ENCODE peak calls at places on chromosomes 1 and 21, in four cellular contexts. One of them, this sample, is unnamed.

GRCh38 chr1:54989473-54989872 is 9.0 kb downstream of the TMEM61 start:
- DNase-seq in kidney: peak
- DNase-seq in uterus: no peak
- DNase-seq in GM23338: no peak
- DNase-seq in this sample: no peak

GRCh38 chr1:44723496-44724407 is 7.2 kb downstream of the RNU5D-1 start:
- DNase-seq in uterus: no peak
- DNase-seq in GM23338: no peak
- DNase-seq in kidney: no peak
- DNase-seq in this sample: no peak

GRCh38 chr1:78005755-78006154 is 1.0 kb downstream of the DNAJB4 start:
- DNase-seq in uterus: peak
- DNase-seq in kidney: no peak
- DNase-seq in GM23338: no peak
- DNase-seq in this sample: no peak

GRCh38 chr1:94951056-94951455 is 24.1 kb upstream of the CNN3 start:
- DNase-seq in GM23338: no peak
- DNase-seq in kidney: no peak
- DNase-seq in uterus: no peak
- DNase-seq in this sample: no peak

GRCh38 chr1:150182233-150182632 is 32.5 kb downstream of the PLEKHO1 start:
- DNase-seq in uterus: no peak
- DNase-seq in kidney: no peak
- DNase-seq in GM23338: no peak
- DNase-seq in this sample: no peak

GRCh38 chr1:32871364-32872188 is 864 bp upstream of the FNDC5 start:
- DNase-seq in kidney: no peak
- DNase-seq in uterus: no peak
- DNase-seq in GM23338: peak
- DNase-seq in this sample: no peak

GRCh38 chr1:162373541-162374375 is 2.9 kb downstream of the SPATA46 start:
- DNase-seq in GM23338: no peak
- DNase-seq in kidney: no peak
- DNase-seq in uterus: no peak
- DNase-seq in this sample: peak

GRCh38 chr1:28449904-28450303 is 55.9 kb upstream of the RCC1 start:
- DNase-seq in kidney: no peak
- DNase-seq in uterus: no peak
- DNase-seq in GM23338: no peak
- DNase-seq in this sample: no peak

GRCh38 chr21:45855248-45855801 is 126.2 kb upstream of the COL6A1 start:
- DNase-seq in kidney: peak
- DNase-seq in uterus: no peak
- DNase-seq in GM23338: no peak
- DNase-seq in this sample: no peak

GRCh38 chr1:228377664-228378452 is 28.8 kb downstream of the TRIM11 start:
- DNase-seq in GM23338: no peak
- DNase-seq in kidney: peak
- DNase-seq in uterus: no peak
- DNase-seq in this sample: peak

GRCh38 chr1:83508485-83509151 is 490.3 kb downstream of the TTLL7 start:
- DNase-seq in kidney: no peak
- DNase-seq in uterus: peak
- DNase-seq in GM23338: peak
- DNase-seq in this sample: no peak

GRCh38 chr1:205228052-205228451 is 306 bp downstream of the TMCC2 start:
- DNase-seq in uterus: no peak
- DNase-seq in GM23338: no peak
- DNase-seq in kidney: no peak
- DNase-seq in this sample: no peak

GRCh38 chr1:210360852-210361477 is 32.3 kb downstream of the HHAT start:
- DNase-seq in GM23338: peak
- DNase-seq in uterus: no peak
- DNase-seq in kidney: no peak
- DNase-seq in this sample: no peak

GRCh38 chr1:85359874-85360708 is 83.7 kb upstream of the BCL10 start:
- DNase-seq in uterus: no peak
- DNase-seq in GM23338: no peak
- DNase-seq in kidney: no peak
- DNase-seq in this sample: no peak

GRCh38 chr1:24727490-24728214 is 17.6 kb upstream of the CLIC4 start:
- DNase-seq in kidney: peak
- DNase-seq in uterus: peak
- DNase-seq in GM23338: no peak
- DNase-seq in this sample: peak

GRCh38 chr1:161367684-161368398 is at the start of gene CFAP126:
- DNase-seq in GM23338: peak
- DNase-seq in kidney: peak
- DNase-seq in uterus: no peak
- DNase-seq in this sample: no peak

GRCh38 chr1:208159542-208160258 is 84.5 kb downstream of the PLXNA2 start:
- DNase-seq in GM23338: no peak
- DNase-seq in kidney: no peak
- DNase-seq in uterus: peak
- DNase-seq in this sample: no peak

GRCh38 chr21:45414396-45415187 is 9.6 kb downstream of the COL18A1 start:
- DNase-seq in kidney: peak
- DNase-seq in GM23338: no peak
- DNase-seq in uterus: no peak
- DNase-seq in this sample: no peak

GRCh38 chr1:242189591-242189990 is 190.7 kb upstream of the MAP1LC3C start:
- DNase-seq in uterus: no peak
- DNase-seq in GM23338: no peak
- DNase-seq in kidney: no peak
- DNase-seq in this sample: no peak

GRCh38 chr1:26016258-26016943 is 5.2 kb upstream of the EXTL1 start:
- DNase-seq in GM23338: no peak
- DNase-seq in uterus: no peak
- DNase-seq in kidney: no peak
- DNase-seq in this sample: no peak

GRCh38 chr1:82517586-82517985 is 716.9 kb downstream of the ADGRL2 start:
- DNase-seq in GM23338: peak
- DNase-seq in uterus: peak
- DNase-seq in kidney: peak
- DNase-seq in this sample: no peak

GRCh38 chr21:26835027-26835713 is 10.0 kb downstream of the ADAMTS1 start:
- DNase-seq in GM23338: no peak
- DNase-seq in kidney: no peak
- DNase-seq in uterus: no peak
- DNase-seq in this sample: no peak

GRCh38 chr21:45279446-45280177 is 8.1 kb downstream of the POFUT2 start:
- DNase-seq in uterus: peak
- DNase-seq in kidney: peak
- DNase-seq in GM23338: no peak
- DNase-seq in this sample: no peak

GRCh38 chr1:64856564-64856963 is 109.8 kb downstream of the JAK1 start:
- DNase-seq in GM23338: no peak
- DNase-seq in uterus: peak
- DNase-seq in kidney: no peak
- DNase-seq in this sample: peak

GRCh38 chr1:160590488-160590887 is 11.2 kb upstream of the CD84 start:
- DNase-seq in kidney: no peak
- DNase-seq in GM23338: no peak
- DNase-seq in uterus: no peak
- DNase-seq in this sample: no peak

GRCh38 chr1:10561955-10562354 is 87.2 kb downstream of the PEX14 start:
- DNase-seq in uterus: no peak
- DNase-seq in GM23338: peak
- DNase-seq in kidney: no peak
- DNase-seq in this sample: no peak

GRCh38 chr1:209455133-209455532 is 128.4 kb upstream of the CAMK1G start:
- DNase-seq in kidney: no peak
- DNase-seq in GM23338: no peak
- DNase-seq in uterus: no peak
- DNase-seq in this sample: no peak

GRCh38 chr1:32538887-32539583 is at the start of gene ZBTB8A:
- DNase-seq in uterus: peak
- DNase-seq in kidney: peak
- DNase-seq in GM23338: peak
- DNase-seq in this sample: peak

GRCh38 chr1:209319549-209319948 is 264.0 kb upstream of the CAMK1G start:
- DNase-seq in uterus: no peak
- DNase-seq in kidney: no peak
- DNase-seq in GM23338: no peak
- DNase-seq in this sample: no peak

GRCh38 chr1:36971832-36972231 is 62.5 kb downstream of the GRIK3 start:
- DNase-seq in uterus: no peak
- DNase-seq in kidney: no peak
- DNase-seq in GM23338: no peak
- DNase-seq in this sample: no peak

GRCh38 chr1:183093821-183094287 is 70.6 kb downstream of the LAMC1 start:
- DNase-seq in uterus: no peak
- DNase-seq in kidney: no peak
- DNase-seq in GM23338: peak
- DNase-seq in this sample: no peak

GRCh38 chr1:234602334-234603220 is 7.4 kb downstream of the IRF2BP2 start:
- DNase-seq in uterus: peak
- DNase-seq in GM23338: no peak
- DNase-seq in kidney: no peak
- DNase-seq in this sample: no peak

GRCh38 chr1:203954788-203955552 is 93.6 kb downstream of the SNRPE start:
- DNase-seq in kidney: no peak
- DNase-seq in uterus: no peak
- DNase-seq in GM23338: peak
- DNase-seq in this sample: no peak

GRCh38 chr1:4962836-4963235 is 308.4 kb downstream of the AJAP1 start:
- DNase-seq in kidney: no peak
- DNase-seq in uterus: no peak
- DNase-seq in GM23338: no peak
- DNase-seq in this sample: no peak

GRCh38 chr1:41822865-41823264 is 95.9 kb downstream of the HIVEP3 start:
- DNase-seq in kidney: no peak
- DNase-seq in uterus: no peak
- DNase-seq in GM23338: no peak
- DNase-seq in this sample: no peak

GRCh38 chr1:41819069-41819468 is 99.7 kb downstream of the HIVEP3 start:
- DNase-seq in GM23338: no peak
- DNase-seq in uterus: no peak
- DNase-seq in kidney: no peak
- DNase-seq in this sample: no peak

GRCh38 chr1:41827991-41828570 is 90.6 kb downstream of the HIVEP3 start:
- DNase-seq in uterus: no peak
- DNase-seq in kidney: no peak
- DNase-seq in GM23338: no peak
- DNase-seq in this sample: no peak

GRCh38 chr1:41819843-41820242 is 98.9 kb downstream of the HIVEP3 start:
- DNase-seq in kidney: no peak
- DNase-seq in uterus: no peak
- DNase-seq in GM23338: no peak
- DNase-seq in this sample: no peak

DNA sequence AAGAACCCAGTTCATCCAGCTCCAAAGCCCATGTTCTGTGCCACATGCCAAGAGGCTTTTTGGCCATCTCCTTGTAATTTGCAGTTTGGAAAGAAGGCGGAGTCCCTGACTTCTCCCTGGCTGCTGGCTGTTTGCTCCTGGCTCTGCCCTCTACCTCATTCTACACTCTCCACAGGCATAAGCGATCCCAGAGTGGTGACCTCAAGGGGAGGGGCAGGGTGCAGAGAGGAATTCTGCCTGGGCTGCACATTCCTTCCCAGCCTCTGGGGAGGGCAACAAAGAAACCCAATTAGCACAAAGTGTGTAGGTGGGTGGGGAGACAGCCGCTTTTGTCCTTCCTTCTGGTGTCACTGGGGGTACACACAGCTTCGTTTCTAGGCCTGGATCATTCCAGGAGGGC is 95.3 kb downstream of the HIVEP3 start:
- DNase-seq in uterus: no peak
- DNase-seq in GM23338: peak
- DNase-seq in kidney: no peak
- DNase-seq in this sample: peak
- TF ChIP-seq CTCF in uterus: no peak
- TF ChIP-seq CTCF in GM23338: no peak
- TF ChIP-seq CTCF in kidney: no peak
- TF ChIP-seq CTCF in this sample: no peak

GRCh38 chr1:53198241-53198651 is 1.6 kb downstream of the CPT2 start:
- DNase-seq in kidney: no peak
- DNase-seq in GM23338: no peak
- DNase-seq in uterus: no peak
- DNase-seq in this sample: no peak

GRCh38 chr1:53196485-53197271 is at the start of gene CPT2:
- DNase-seq in kidney: peak
- DNase-seq in GM23338: peak
- DNase-seq in uterus: peak
- DNase-seq in this sample: peak

GRCh38 chr1:53195211-53195909 is 1.3 kb upstream of the CPT2 start:
- DNase-seq in kidney: no peak
- DNase-seq in GM23338: no peak
- DNase-seq in uterus: peak
- DNase-seq in this sample: no peak

GRCh38 chr1:53197301-53198205 is 929 bp downstream of the CPT2 start:
- DNase-seq in uterus: no peak
- DNase-seq in kidney: no peak
- DNase-seq in GM23338: no peak
- DNase-seq in this sample: no peak

GRCh38 chr1:53195913-53196484 is 625 bp upstream of the CPT2 start:
- DNase-seq in GM23338: no peak
- DNase-seq in uterus: peak
- DNase-seq in kidney: no peak
- DNase-seq in this sample: no peak
- H3K27ac ChIP-seq in GM23338: no peak
- H3K27ac ChIP-seq in uterus: peak
- H3K27ac ChIP-seq in kidney: peak
- H3K27ac ChIP-seq in this sample: peak

GRCh38 chr1:153608089-153608672 is 4.8 kb downstream of the S100A16 start:
- DNase-seq in GM23338: peak
- DNase-seq in uterus: no peak
- DNase-seq in kidney: peak
- DNase-seq in this sample: no peak
- H3K4me3 ChIP-seq in GM23338: no peak
- H3K4me3 ChIP-seq in uterus: peak
- H3K4me3 ChIP-seq in kidney: peak
- H3K4me3 ChIP-seq in this sample: peak

DNA sequence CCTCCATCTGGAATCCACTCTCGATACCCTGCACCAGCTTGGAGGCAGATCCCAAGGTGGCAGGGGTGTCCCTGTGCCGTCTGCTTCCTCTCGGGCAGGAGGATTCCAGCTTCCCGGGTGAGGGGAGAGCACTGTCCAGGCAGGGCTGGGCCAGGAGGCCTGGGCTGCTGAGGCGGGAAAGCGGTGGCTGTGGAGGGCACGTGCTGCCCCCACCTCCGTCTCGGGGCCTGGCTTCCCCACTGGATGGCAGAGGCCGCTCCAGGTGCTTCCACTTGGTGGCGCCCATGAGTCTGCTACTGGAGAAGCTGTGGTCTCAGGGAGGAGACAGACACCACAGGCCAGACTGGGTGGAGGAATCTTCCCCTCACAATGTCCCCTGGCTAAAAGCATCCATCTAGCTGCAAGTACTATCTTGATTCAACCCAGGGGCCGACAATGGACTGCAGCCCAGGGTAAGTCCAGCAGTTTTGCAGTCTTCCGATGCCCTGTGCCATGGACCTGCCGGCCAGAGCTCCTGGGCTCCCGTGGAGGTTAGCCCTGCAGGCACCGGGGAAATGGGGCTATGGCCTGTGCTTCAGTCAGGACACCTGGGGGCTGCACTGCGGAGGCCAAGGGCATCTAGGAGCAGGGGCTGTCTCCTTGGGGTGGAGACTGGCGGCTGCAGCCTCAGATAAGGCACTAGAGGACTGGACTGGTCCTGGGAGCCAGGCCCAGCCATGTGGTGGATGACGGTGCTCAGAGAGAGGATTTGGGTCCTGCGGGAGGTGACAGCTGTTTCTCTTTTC is 41.3 kb upstream of the EIF4G3 start:
- DNase-seq in kidney: peak
- DNase-seq in GM23338: peak
- DNase-seq in uterus: no peak
- DNase-seq in this sample: no peak
- TF ChIP-seq CTCF in kidney: peak
- TF ChIP-seq CTCF in GM23338: peak
- TF ChIP-seq CTCF in uterus: peak
- TF ChIP-seq CTCF in this sample: peak

This sample was measured in upper lobe of right lung.